ENCODE peak calls at places on chromosome 15, in eight cellular contexts. P is foreskin fibroblast, W is mesenteric fat pad, M is heart right ventricle, O is A549, U is epithelial cell of esophagus, Q is GM23248, K is left colon. T is an unnamed sample.

GRCh38 chr15:59180946-59181345 is 25.7 kb upstream of the LDHAL6B start:
- DNase-seq in P (peak), W (no peak), M (no peak), O (no peak), U (no peak), Q (peak), K (no peak), T (no peak)

GRCh38 chr15:73822998-73823397 is 50.4 kb upstream of the TBC1D21 start:
- DNase-seq in P (no peak), W (no peak), M (no peak), O (no peak), U (peak), Q (peak), K (no peak), T (no peak)

GRCh38 chr15:90550919-90551318 is 21.2 kb downstream of the CRTC3 start:
- DNase-seq in P (no peak), W (no peak), M (no peak), O (no peak), U (peak), Q (peak), K (no peak), T (no peak)

GRCh38 chr15:80461370-80462060 is 57.3 kb downstream of the ARNT2 start:
- DNase-seq in P (no peak), W (no peak), M (no peak), O (no peak), U (no peak), Q (no peak), K (peak), T (no peak)

GRCh38 chr15:99564221-99565030 is 1.4 kb upstream of the MEF2A start:
- DNase-seq in P (peak), W (no peak), M (no peak), O (no peak), U (peak), Q (peak), K (peak), T (no peak)

GRCh38 chr15:40929730-40930429 is 740 bp downstream of the DLL4 start:
- DNase-seq in P (peak), W (no peak), M (peak), O (peak), U (peak), Q (peak), K (peak), T (no peak)

GRCh38 chr15:84981054-84981710 is 474 bp upstream of the PDE8A start:
- DNase-seq in P (peak), W (peak), M (peak), O (peak), U (peak), Q (peak), K (peak), T (peak)

GRCh38 chr15:78301813-78302212 is 2.4 kb upstream of the SKIC8 start:
- DNase-seq in P (no peak), W (no peak), M (no peak), O (no peak), U (no peak), Q (peak), K (no peak), T (no peak)

GRCh38 chr15:78396976-78397375 is 41.0 kb upstream of the IREB2 start:
- DNase-seq in P (peak), W (peak), M (peak), O (peak), U (no peak), Q (peak), K (peak), T (no peak)

GRCh38 chr15:98714906-98715305 is 66.6 kb downstream of the IGF1R start:
- DNase-seq in P (no peak), W (no peak), M (no peak), O (no peak), U (no peak), Q (no peak), K (no peak), T (no peak)

GRCh38 chr15:67827561-67828378 is 2.5 kb downstream of the SKOR1 start:
- DNase-seq in P (no peak), W (no peak), M (no peak), O (no peak), U (no peak), Q (no peak), K (no peak), T (no peak)

GRCh38 chr15:98699591-98700424 is 51.5 kb downstream of the IGF1R start:
- DNase-seq in P (no peak), W (no peak), M (no peak), O (no peak), U (no peak), Q (no peak), K (no peak), T (no peak)